ENCODE peak calls at places on chromosome 12, in five cellular contexts. T is CD8-positive, alpha-beta memory T cell; V is cardiac muscle cell; N is esophagus squamous epithelium; W is HAP-1. A is an unnamed sample.

GRCh38 chr12:104340917-104341611 is 37.5 kb downstream of the EID3 start:
- DNase-seq in T (no peak), W (no peak), V (no peak), N (no peak), A (no peak)

GRCh38 chr12:30996255-30996654 is 69.7 kb downstream of the TSPAN11 start:
- DNase-seq in N (no peak), V (no peak), W (no peak), T (no peak), A (no peak)

GRCh38 chr12:108629824-108630476 is 3.7 kb downstream of the SELPLG start:
- DNase-seq in T (peak; percentile 72), V (no peak), N (no peak), W (no peak), A (peak; percentile 25)

GRCh38 chr12:110109037-110109836 is 14.9 kb upstream of the IFT81 start:
- DNase-seq in N (no peak), V (peak; percentile 92), W (peak; percentile 38), T (no peak), A (peak; percentile 9)

GRCh38 chr12:97639702-97640101 is 177.1 kb downstream of the RMST start:
- DNase-seq in W (no peak), N (no peak), V (no peak), T (no peak), A (no peak)

GRCh38 chr12:51392556-51393237 is 1.5 kb upstream of the GALNT6 start:
- DNase-seq in N (no peak), W (peak; percentile 34), T (peak; percentile 35), V (no peak), A (peak; percentile 47)

GRCh38 chr12:125098676-125099406 is 33.6 kb downstream of the AACS start:
- DNase-seq in W (no peak), N (no peak), T (no peak), V (no peak), A (no peak)

GRCh38 chr12:1913377-1914115 is 4.9 kb downstream of the CACNA2D4 start:
- DNase-seq in V (peak; percentile 37), N (no peak), T (no peak), W (peak; percentile 7), A (no peak)

GRCh38 chr12:3432176-3432742 is 58.7 kb upstream of the PRMT8 start:
- DNase-seq in N (no peak), W (no peak), V (no peak), T (no peak), A (peak; percentile 68)

GRCh38 chr12:55717397-55718007 is 1.7 kb downstream of the BLOC1S1 start:
- DNase-seq in W (no peak), V (no peak), T (no peak), N (no peak), A (peak; percentile 60)

GRCh38 chr12:3207858-3208257 is 130.7 kb downstream of the TSPAN9 start:
- DNase-seq in W (no peak), T (no peak), N (no peak), V (peak; percentile 39), A (no peak)

GRCh38 chr12:101698782-101699347 is 1.4 kb downstream of the CHPT1 start:
- DNase-seq in N (no peak), W (peak; percentile 29), V (no peak), T (no peak), A (no peak)

GRCh38 chr12:116774020-116774419 is 35.9 kb downstream of the RNFT2 start:
- DNase-seq in N (no peak), T (peak; percentile 20), V (no peak), W (no peak), A (no peak)

GRCh38 chr12:41521872-41522379 is 333.8 kb downstream of the PDZRN4 start:
- DNase-seq in V (no peak), N (no peak), W (peak; percentile 13), T (no peak), A (peak; percentile 8)

GRCh38 chr12:56163533-56164344 is 5.6 kb downstream of the MYL6 start:
- DNase-seq in W (no peak), V (peak; percentile 42), N (no peak), T (no peak), A (no peak)

GRCh38 chr12:94429633-94430032 is 30.0 kb downstream of the CEP83 start:
- DNase-seq in N (no peak), T (no peak), W (no peak), V (no peak), A (no peak)

GRCh38 chr12:69240625-69240984 is 1.2 kb downstream of the CPSF6 start:
- DNase-seq in V (peak; percentile 21), T (peak; percentile 48), W (no peak), N (no peak), A (peak; percentile 24)

GRCh38 chr12:92502417-92503028 is 200.3 kb upstream of the PLEKHG7 start:
- DNase-seq in N (no peak), V (no peak), T (no peak), W (no peak), A (no peak)

GRCh38 chr12:70246580-70246979 is 3.3 kb downstream of the CNOT2 start:
- DNase-seq in V (no peak), W (no peak), T (no peak), N (no peak), A (no peak)

GRCh38 chr12:69052613-69053408 is 119.8 kb upstream of the CPM start:
- DNase-seq in N (no peak), W (peak; percentile 21), V (no peak), T (no peak), A (no peak)

GRCh38 chr12:117039891-117040309 is 59.3 kb downstream of the TESC start:
- DNase-seq in N (no peak), V (no peak), T (no peak), W (no peak), A (no peak)

GRCh38 chr12:110224379-110225304 is 56.4 kb upstream of the ATP2A2 start:
- DNase-seq in V (no peak), W (peak; percentile 50), N (no peak), T (no peak), A (peak; percentile 33)

GRCh38 chr12:26845057-26845666 is 12.2 kb upstream of the ITPR2 start:
- DNase-seq in W (peak; percentile 80), T (no peak), V (peak; percentile 58), N (no peak), A (peak; percentile 59)

GRCh38 chr12:62429457-62429856 is 37.2 kb upstream of the MON2 start:
- DNase-seq in N (no peak), W (no peak), T (no peak), V (no peak), A (no peak)

GRCh38 chr12:8890313-8891084 is 23.8 kb upstream of the PHC1 start:
- DNase-seq in N (no peak), T (peak; percentile 61), W (peak; percentile 81), V (peak; percentile 71), A (peak; percentile 61)

GRCh38 chr12:57893460-57894353 is 47.2 kb upstream of the CTDSP2 start:
- DNase-seq in N (no peak), T (no peak), W (peak; percentile 37), V (peak; percentile 85), A (peak; percentile 62)

GRCh38 chr12:127987199-127987901 is 279.6 kb upstream of the TMEM132C start:
- DNase-seq in V (peak; percentile 55), T (no peak), W (no peak), N (no peak), A (no peak)

GRCh38 chr12:15963271-15963670 is 52.1 kb downstream of the DERA start:
- DNase-seq in N (no peak), T (no peak), W (no peak), V (no peak), A (no peak)

GRCh38 chr12:118311666-118312065 is 61.0 kb downstream of the TAOK3 start:
- DNase-seq in V (no peak), W (no peak), N (no peak), T (no peak), A (no peak)

GRCh38 chr12:118310320-118310719 is 62.4 kb downstream of the TAOK3 start:
- DNase-seq in W (no peak), T (no peak), V (no peak), N (no peak), A (no peak)

GRCh38 chr12:118302053-118302452 is 70.7 kb downstream of the TAOK3 start:
- DNase-seq in N (no peak), W (no peak), T (no peak), V (no peak), A (no peak)

GRCh38 chr12:118304093-118304492 is 68.6 kb downstream of the TAOK3 start:
- DNase-seq in N (no peak), T (no peak), W (no peak), V (no peak), A (no peak)

DNA sequence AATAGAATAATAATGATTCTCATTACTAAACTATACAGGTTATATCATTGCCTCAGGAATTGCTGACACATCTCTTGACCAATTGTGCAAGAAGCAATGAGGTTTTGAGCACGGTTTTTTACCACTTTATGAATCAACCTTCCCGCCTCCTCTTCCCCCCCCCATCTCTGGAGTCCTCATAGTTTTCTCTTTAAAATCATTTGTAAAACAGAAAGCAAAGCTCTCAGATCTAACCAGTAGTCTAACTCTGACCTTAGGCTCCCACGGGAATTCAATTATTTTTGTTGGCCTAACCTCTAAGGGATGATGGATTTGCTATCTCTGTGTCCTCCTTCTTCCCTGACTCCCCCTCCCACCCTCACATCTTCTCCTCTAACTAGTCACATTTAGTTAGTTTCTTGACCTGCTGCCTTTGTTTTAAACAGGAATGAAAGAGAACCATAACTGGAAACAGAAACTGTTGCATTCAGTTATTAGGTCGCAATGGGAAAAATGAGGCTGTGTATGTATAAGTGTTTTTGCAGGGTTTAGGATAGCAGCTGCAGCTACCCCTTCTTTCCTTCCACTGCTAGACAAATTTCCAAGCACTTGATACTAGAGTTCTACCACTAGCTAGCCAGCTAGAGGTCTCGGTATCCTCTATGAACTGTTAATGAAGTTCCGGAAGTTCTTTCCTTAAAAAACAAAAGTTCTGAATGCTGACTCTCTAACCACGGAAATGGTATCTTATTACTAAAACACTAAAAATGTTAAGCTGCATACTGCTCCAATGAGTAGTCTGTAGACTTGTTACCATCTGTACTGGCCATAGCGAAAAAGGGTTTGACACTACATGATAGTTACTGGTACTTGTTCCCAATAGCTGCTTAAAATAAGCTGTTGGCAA is 65.4 kb downstream of the TAOK3 start:
- DNase-seq in V (no peak), N (no peak), T (no peak), W (no peak), A (no peak)
- H3K4me3 ChIP-seq in V (no peak overlapping the region), N (no peak overlapping the region), T (no peak overlapping the region), W (no peak overlapping the region), A (no peak overlapping the region)

DNA sequence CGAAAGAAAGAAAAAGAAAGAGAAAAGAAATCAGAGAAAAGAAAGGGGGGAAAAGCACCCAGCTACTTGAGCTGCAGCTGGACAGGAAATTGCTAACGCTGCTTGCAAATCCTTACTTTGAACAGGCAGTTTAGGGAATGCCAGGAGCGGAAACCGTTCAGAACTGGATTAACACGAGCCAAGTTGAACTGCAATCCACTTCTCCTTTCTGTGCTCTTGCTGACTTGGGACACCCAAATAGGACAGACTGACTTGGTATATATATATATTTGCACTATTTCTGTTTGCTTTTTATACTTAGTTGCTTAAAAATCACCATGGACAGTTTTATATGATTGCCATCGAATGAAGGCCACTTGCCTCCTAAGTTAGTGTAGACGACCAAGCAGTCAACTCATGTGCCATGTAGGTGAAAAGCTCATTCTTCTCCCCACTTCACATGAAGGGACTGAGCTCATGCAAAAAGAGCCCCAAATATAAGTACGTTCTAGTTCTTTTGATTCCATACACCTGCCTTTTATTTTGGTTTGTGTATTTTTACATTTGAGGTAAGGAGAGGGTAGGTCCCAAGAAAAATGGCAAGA is 5.5 kb downstream of the DUSP6 start:
- DNase-seq in T (no peak), V (peak; percentile 37), W (no peak), N (no peak), A (peak; percentile 32)
- H3K4me3 ChIP-seq in T (no peak overlapping the region), V (no peak overlapping the region), W (no peak overlapping the region), N (no peak overlapping the region), A (no peak overlapping the region)

GRCh38 chr12:111409403-111410228 is 3.9 kb downstream of the SH2B3 start:
- DNase-seq in W (no peak), V (no peak), T (no peak), N (no peak), A (no peak)
- H3K4me3 ChIP-seq in W (no peak overlapping the region), V (no peak overlapping the region), T (peak overlapping the region; percentile 81), N (no peak overlapping the region), A (no peak overlapping the region)

GRCh38 chr12:52903285-52903854 is 1.5 kb downstream of the KRT8 start:
- DNase-seq in W (peak; percentile 91), N (no peak), T (peak; percentile 69), V (peak; percentile 94), A (no peak)
- H3K4me3 ChIP-seq in W (peak overlapping the region; percentile 33), N (peak overlapping the region; percentile 47), T (peak overlapping the region; percentile 39), V (peak overlapping the region; percentile 57), A (peak overlapping the region; percentile 96)